ENCODE peak calls at places on chromosomes 6 and 20, in seven cellular contexts. H, X, T, M, E, L and R are unnamed samples.

GRCh38 chr6:158033751-158034702 is 52.4 kb downstream of the SYNJ2 start:
- DNase-seq in H (no peak), X (peak; percentile 30), T (no peak), M (no peak), E (no peak), L (no peak), R (no peak)

GRCh38 chr6:106103728-106104109 is 17.6 kb downstream of the PRDM1 start:
- DNase-seq in H (no peak), X (no peak), T (no peak), M (no peak), E (no peak), L (no peak), R (peak; percentile 14)

GRCh38 chr6:137661601-137662000 is 167.4 kb upstream of the OLIG3 start:
- DNase-seq in H (no peak), X (no peak), T (no peak), M (peak; percentile 32), E (no peak), L (no peak), R (peak; percentile 34)

GRCh38 chr6:69338431-69339162 is 458.2 kb downstream of the LMBRD1 start:
- DNase-seq in H (no peak), X (no peak), T (no peak), M (no peak), E (no peak), L (no peak), R (no peak)

GRCh38 chr20:35991142-35991771 is 22.9 kb downstream of the CNBD2 start:
- DNase-seq in H (peak; percentile 42), X (no peak), T (peak; percentile 24), M (no peak), E (no peak), L (no peak), R (peak; percentile 58)

GRCh38 chr6:139597781-139598368 is 223.4 kb upstream of the CITED2 start:
- DNase-seq in H (peak; percentile 66), X (peak; percentile 52), T (peak; percentile 99), M (no peak), E (no peak), L (peak; percentile 83), R (no peak)

GRCh38 chr6:118124851-118125250 is 217.8 kb downstream of the SLC35F1 start:
- DNase-seq in H (no peak), X (no peak), T (no peak), M (no peak), E (no peak), L (no peak), R (no peak)

GRCh38 chr6:50994026-50994720 is 175.5 kb downstream of the TFAP2B start:
- DNase-seq in H (no peak), X (no peak), T (no peak), M (no peak), E (no peak), L (no peak), R (no peak)

GRCh38 chr6:32638521-32639219 is 1.5 kb downstream of the HLA-DQA1 start:
- DNase-seq in H (no peak), X (no peak), T (no peak), M (no peak), E (no peak), L (no peak), R (no peak)

GRCh38 chr20:41191562-41192500 is 54.5 kb downstream of the PLCG1 start:
- DNase-seq in H (no peak), X (no peak), T (no peak), M (no peak), E (no peak), L (no peak), R (no peak)

GRCh38 chr6:144413418-144413817 is 128.3 kb downstream of the UTRN start:
- DNase-seq in H (peak; percentile 60), X (no peak), T (no peak), M (no peak), E (no peak), L (no peak), R (peak; percentile 0)

GRCh38 chr20:49214546-49214945 is 4.7 kb upstream of the DDX27 start:
- DNase-seq in H (no peak), X (no peak), T (no peak), M (no peak), E (no peak), L (no peak), R (no peak)

GRCh38 chr6:2857580-2858337 is 16.1 kb upstream of the SERPINB1 start:
- DNase-seq in H (peak; percentile 91), X (no peak), T (peak; percentile 83), M (peak; percentile 81), E (peak; percentile 34), L (peak; percentile 83), R (no peak)

GRCh38 chr6:106279179-106279578 is 46.4 kb downstream of the ATG5 start:
- DNase-seq in H (peak; percentile 85), X (no peak), T (peak; percentile 63), M (no peak), E (no peak), L (no peak), R (no peak)

GRCh38 chr6:151452750-151453427 is 963 bp upstream of the RMND1 start:
- DNase-seq in H (no peak), X (no peak), T (peak; percentile 48), M (no peak), E (no peak), L (no peak), R (peak; percentile 21)

GRCh38 chr6:157528931-157529653 is 148.1 kb downstream of the ZDHHC14 start:
- DNase-seq in H (no peak), X (no peak), T (peak; percentile 13), M (no peak), E (no peak), L (no peak), R (peak; percentile 5)